ENCODE peak calls at places on chromosomes 7 and 10, in six cellular contexts. One of them, this sample, is unnamed.

GRCh38 chr7:751826-752225 is 24.7 kb upstream of the PRKAR1B start:
- DNase-seq in HFFc6: no peak
- DNase-seq in lung: no peak
- DNase-seq in GDM1: no peak
- DNase-seq in naive thymus-derived CD8-positive, alpha-beta T cell: no peak
- DNase-seq in NAMALWA: no peak
- DNase-seq in this sample: no peak

GRCh38 chr10:6755891-6756460 is 175.9 kb upstream of the PRKCQ start:
- DNase-seq in GDM1: no peak
- DNase-seq in HFFc6: peak; percentile 67
- DNase-seq in naive thymus-derived CD8-positive, alpha-beta T cell: no peak
- DNase-seq in NAMALWA: peak; percentile 44
- DNase-seq in lung: no peak
- DNase-seq in this sample: peak; percentile 60

GRCh38 chr7:33108591-33108930 is 643 bp downstream of the RP9 start:
- DNase-seq in NAMALWA: peak; percentile 80
- DNase-seq in naive thymus-derived CD8-positive, alpha-beta T cell: no peak
- DNase-seq in lung: no peak
- DNase-seq in GDM1: no peak
- DNase-seq in HFFc6: peak; percentile 2
- DNase-seq in this sample: peak; percentile 18

GRCh38 chr7:37052673-37053072 is 328.4 kb upstream of the AOAH start:
- DNase-seq in GDM1: no peak
- DNase-seq in naive thymus-derived CD8-positive, alpha-beta T cell: no peak
- DNase-seq in NAMALWA: peak; percentile 31
- DNase-seq in HFFc6: no peak
- DNase-seq in lung: no peak
- DNase-seq in this sample: peak; percentile 45

GRCh38 chr7:91093181-91093580 is 171.1 kb upstream of the FZD1 start:
- DNase-seq in GDM1: no peak
- DNase-seq in NAMALWA: no peak
- DNase-seq in naive thymus-derived CD8-positive, alpha-beta T cell: no peak
- DNase-seq in lung: no peak
- DNase-seq in HFFc6: no peak
- DNase-seq in this sample: no peak

GRCh38 chr7:142797342-142797798 is 26.6 kb downstream of the PRSS2 start:
- DNase-seq in lung: no peak
- DNase-seq in HFFc6: no peak
- DNase-seq in GDM1: no peak
- DNase-seq in naive thymus-derived CD8-positive, alpha-beta T cell: peak; percentile 24
- DNase-seq in NAMALWA: peak; percentile 38
- DNase-seq in this sample: no peak

GRCh38 chr7:116577320-116577871 is 52.6 kb downstream of the CAV1 start:
- DNase-seq in NAMALWA: no peak
- DNase-seq in naive thymus-derived CD8-positive, alpha-beta T cell: no peak
- DNase-seq in GDM1: no peak
- DNase-seq in HFFc6: no peak
- DNase-seq in lung: no peak
- DNase-seq in this sample: no peak

GRCh38 chr7:84317536-84317935 is 122.9 kb upstream of the SEMA3A start:
- DNase-seq in lung: no peak
- DNase-seq in naive thymus-derived CD8-positive, alpha-beta T cell: no peak
- DNase-seq in NAMALWA: no peak
- DNase-seq in GDM1: no peak
- DNase-seq in HFFc6: no peak
- DNase-seq in this sample: no peak

GRCh38 chr7:25454562-25455031 is 226.3 kb upstream of the NPVF start:
- DNase-seq in GDM1: no peak
- DNase-seq in lung: no peak
- DNase-seq in NAMALWA: peak; percentile 32
- DNase-seq in naive thymus-derived CD8-positive, alpha-beta T cell: no peak
- DNase-seq in HFFc6: no peak
- DNase-seq in this sample: no peak

GRCh38 chr10:63603709-63604445 is 82.7 kb downstream of the REEP3 start:
- DNase-seq in naive thymus-derived CD8-positive, alpha-beta T cell: no peak
- DNase-seq in GDM1: no peak
- DNase-seq in NAMALWA: no peak
- DNase-seq in HFFc6: no peak
- DNase-seq in lung: no peak
- DNase-seq in this sample: peak; percentile 12